ENCODE peak calls at places on chromosomes 2 and 18, in five cellular contexts. B is AG04450, A is cardiac muscle cell, N is WTC11, Q is iris pigment epithelial cell. J is an unnamed sample.

GRCh38 chr18:811192-812122 is 585 bp downstream of the YES1 start:
- DNase-seq in B (no peak), A (peak; percentile 70), N (peak; percentile 57), Q (peak; percentile 35), J (peak; percentile 55)

GRCh38 chr2:44715671-44716077 is 225.8 kb upstream of the SIX3 start:
- DNase-seq in B (no peak), A (peak; percentile 29), N (peak; percentile 26), Q (peak; percentile 44), J (no peak)

GRCh38 chr2:27118525-27119329 is at the start of gene CGREF1:
- DNase-seq in B (no peak), A (peak; percentile 31), N (peak; percentile 55), Q (no peak), J (peak; percentile 63)

GRCh38 chr18:11780042-11780441 is 71.2 kb upstream of the CHMP1B start:
- DNase-seq in B (no peak), A (no peak), N (no peak), Q (no peak), J (no peak)

GRCh38 chr2:225667465-225667864 is 268.0 kb downstream of the NYAP2 start:
- DNase-seq in B (no peak), A (no peak), N (no peak), Q (no peak), J (no peak)

GRCh38 chr2:158716091-158716815 is 78.9 kb upstream of the DAPL1 start:
- DNase-seq in B (no peak), A (no peak), N (no peak), Q (no peak), J (peak; percentile 79)

GRCh38 chr18:69845588-69846506 is 101.8 kb downstream of the CD226 start:
- DNase-seq in B (peak; percentile 53), A (peak; percentile 7), N (no peak), Q (no peak), J (no peak)

GRCh38 chr2:239223330-239224248 is 177.2 kb downstream of the HDAC4 start:
- DNase-seq in B (no peak), A (no peak), N (no peak), Q (peak; percentile 77), J (peak; percentile 70)

GRCh38 chr2:225120175-225120574 is 77.9 kb upstream of the DOCK10 start:
- DNase-seq in B (no peak), A (no peak), N (no peak), Q (no peak), J (no peak)

GRCh38 chr2:11329759-11330158 is 14.7 kb downstream of the ROCK2 start:
- DNase-seq in B (no peak), A (no peak), N (no peak), Q (peak; percentile 51), J (no peak)